ENCODE peak calls at places on chromosome 14, in five cellular contexts. One of them, this sample, is unnamed.

GRCh38 chr14:45526715-45527549 is 273.9 kb upstream of the MIS18BP1 start:
- DNase-seq in right atrium auricular region: no peak
- DNase-seq in left lung: no peak
- DNase-seq in PC-3: peak; percentile 74
- DNase-seq in K562: peak; percentile 4
- DNase-seq in this sample: no peak

GRCh38 chr14:77613207-77613606 is 3.2 kb downstream of the SPTLC2 start:
- DNase-seq in left lung: no peak
- DNase-seq in K562: no peak
- DNase-seq in right atrium auricular region: no peak
- DNase-seq in PC-3: peak; percentile 50
- DNase-seq in this sample: no peak

GRCh38 chr14:106141242-106142220 is 615.1 kb downstream of the TMEM121 start:
- DNase-seq in right atrium auricular region: no peak
- DNase-seq in K562: peak; percentile 13
- DNase-seq in left lung: no peak
- DNase-seq in PC-3: no peak
- DNase-seq in this sample: no peak

GRCh38 chr14:34235635-34236300 is 226.3 kb downstream of the SPTSSA start:
- DNase-seq in left lung: no peak
- DNase-seq in K562: no peak
- DNase-seq in PC-3: no peak
- DNase-seq in right atrium auricular region: no peak
- DNase-seq in this sample: no peak

GRCh38 chr14:73935666-73936065 is 14.2 kb downstream of the FAM161B start:
- DNase-seq in K562: no peak
- DNase-seq in left lung: no peak
- DNase-seq in PC-3: peak; percentile 63
- DNase-seq in right atrium auricular region: no peak
- DNase-seq in this sample: no peak

GRCh38 chr14:72717220-72717619 is 176.7 kb downstream of the DPF3 start:
- DNase-seq in K562: no peak
- DNase-seq in right atrium auricular region: no peak
- DNase-seq in left lung: no peak
- DNase-seq in PC-3: no peak
- DNase-seq in this sample: no peak

GRCh38 chr14:70708717-70709570 is 67.2 kb downstream of the TTC9 start:
- DNase-seq in PC-3: no peak
- DNase-seq in left lung: no peak
- DNase-seq in right atrium auricular region: no peak
- DNase-seq in K562: no peak
- DNase-seq in this sample: no peak

GRCh38 chr14:90924618-90925345 is 108.6 kb upstream of the TTC7B start:
- DNase-seq in PC-3: no peak
- DNase-seq in left lung: no peak
- DNase-seq in K562: no peak
- DNase-seq in right atrium auricular region: no peak
- DNase-seq in this sample: no peak

GRCh38 chr14:73762375-73762822 is 48.2 kb upstream of the PNMA1 start:
- DNase-seq in left lung: no peak
- DNase-seq in K562: peak; percentile 76
- DNase-seq in right atrium auricular region: no peak
- DNase-seq in PC-3: no peak
- DNase-seq in this sample: no peak

GRCh38 chr14:26917086-26917485 is 319.3 kb upstream of the NOVA1 start:
- DNase-seq in PC-3: peak; percentile 45
- DNase-seq in K562: peak; percentile 16
- DNase-seq in left lung: no peak
- DNase-seq in right atrium auricular region: no peak
- DNase-seq in this sample: no peak

GRCh38 chr14:54221971-54222370 is 174.8 kb upstream of the CDKN3 start:
- DNase-seq in PC-3: no peak
- DNase-seq in left lung: no peak
- DNase-seq in K562: no peak
- DNase-seq in right atrium auricular region: no peak
- DNase-seq in this sample: no peak

GRCh38 chr14:54737132-54737711 is 165.4 kb downstream of the GCH1 start:
- DNase-seq in left lung: no peak
- DNase-seq in K562: peak; percentile 42
- DNase-seq in right atrium auricular region: no peak
- DNase-seq in PC-3: peak; percentile 94
- DNase-seq in this sample: no peak

GRCh38 chr14:72747652-72748051 is 146.2 kb downstream of the DPF3 start:
- DNase-seq in right atrium auricular region: no peak
- DNase-seq in left lung: no peak
- DNase-seq in PC-3: no peak
- DNase-seq in K562: no peak
- DNase-seq in this sample: no peak

GRCh38 chr14:71290960-71291466 is 383.8 kb downstream of the PCNX1 start:
- DNase-seq in right atrium auricular region: no peak
- DNase-seq in K562: peak; percentile 3
- DNase-seq in PC-3: peak; percentile 99
- DNase-seq in left lung: peak; percentile 35
- DNase-seq in this sample: peak; percentile 25

GRCh38 chr14:31842905-31843304 is 234.2 kb upstream of the ARHGAP5 start:
- DNase-seq in PC-3: no peak
- DNase-seq in left lung: no peak
- DNase-seq in right atrium auricular region: no peak
- DNase-seq in K562: no peak
- DNase-seq in this sample: no peak

GRCh38 chr14:83044001-83044400 is 1510.3 kb upstream of the SEL1L start:
- DNase-seq in left lung: no peak
- DNase-seq in K562: no peak
- DNase-seq in right atrium auricular region: no peak
- DNase-seq in PC-3: no peak
- DNase-seq in this sample: no peak

GRCh38 chr14:93543766-93544165 is 113.0 kb downstream of the UNC79 start:
- DNase-seq in K562: peak; percentile 10
- DNase-seq in right atrium auricular region: no peak
- DNase-seq in left lung: no peak
- DNase-seq in PC-3: peak; percentile 53
- DNase-seq in this sample: no peak

GRCh38 chr14:63544641-63545234 is 1.6 kb upstream of the PPP2R5E start:
- DNase-seq in right atrium auricular region: no peak
- DNase-seq in left lung: no peak
- DNase-seq in PC-3: peak; percentile 52
- DNase-seq in K562: peak; percentile 21
- DNase-seq in this sample: no peak

GRCh38 chr14:90544971-90545370 is 148.1 kb downstream of the CALM1 start:
- DNase-seq in K562: no peak
- DNase-seq in left lung: no peak
- DNase-seq in PC-3: no peak
- DNase-seq in right atrium auricular region: no peak
- DNase-seq in this sample: no peak

GRCh38 chr14:38042356-38042755 is 165.3 kb upstream of the SSTR1 start:
- DNase-seq in PC-3: peak; percentile 77
- DNase-seq in right atrium auricular region: no peak
- DNase-seq in K562: no peak
- DNase-seq in left lung: no peak
- DNase-seq in this sample: no peak

GRCh38 chr14:61211476-61212262 is 69.5 kb downstream of the TMEM30B start:
- DNase-seq in left lung: no peak
- DNase-seq in right atrium auricular region: no peak
- DNase-seq in K562: no peak
- DNase-seq in PC-3: no peak
- DNase-seq in this sample: no peak

GRCh38 chr14:68285421-68286179 is 466.0 kb downstream of the RAD51B start:
- DNase-seq in PC-3: no peak
- DNase-seq in right atrium auricular region: no peak
- DNase-seq in K562: no peak
- DNase-seq in left lung: no peak
- DNase-seq in this sample: no peak

GRCh38 chr14:101843665-101844064 is 82.2 kb downstream of the PPP2R5C start:
- DNase-seq in left lung: no peak
- DNase-seq in K562: no peak
- DNase-seq in right atrium auricular region: no peak
- DNase-seq in PC-3: peak; percentile 21
- DNase-seq in this sample: no peak

GRCh38 chr14:54754623-54755386 is 147.8 kb downstream of the GCH1 start:
- DNase-seq in K562: peak; percentile 95
- DNase-seq in left lung: no peak
- DNase-seq in right atrium auricular region: no peak
- DNase-seq in PC-3: no peak
- DNase-seq in this sample: no peak

GRCh38 chr14:95614335-95614734 is 71.9 kb upstream of the TCL1B start:
- DNase-seq in PC-3: no peak
- DNase-seq in right atrium auricular region: no peak
- DNase-seq in left lung: no peak
- DNase-seq in K562: peak; percentile 3
- DNase-seq in this sample: no peak
- TF ChIP-seq CTCF in PC-3: no peak
- TF ChIP-seq CTCF in right atrium auricular region: no peak
- TF ChIP-seq CTCF in left lung: no peak
- TF ChIP-seq CTCF in K562: no peak
- TF ChIP-seq CTCF in this sample: no peak

GRCh38 chr14:19775587-19775986 is 2.3 kb downstream of the OR4M1 start:
- DNase-seq in right atrium auricular region: no peak
- DNase-seq in left lung: no peak
- DNase-seq in PC-3: no peak
- DNase-seq in K562: no peak
- DNase-seq in this sample: no peak
- H3K9me3 ChIP-seq in right atrium auricular region: no peaks in the 10 kb centered on the region
- H3K9me3 ChIP-seq in left lung: no peaks in the 10 kb centered on the region
- H3K9me3 ChIP-seq in PC-3: peaks cover 20% of the 10 kb centered on the region
- H3K9me3 ChIP-seq in K562: no peaks in the 10 kb centered on the region
- H3K9me3 ChIP-seq in this sample: no peaks in the 10 kb centered on the region

GRCh38 chr14:96705422-96706092 is 91.6 kb upstream of the VRK1 start:
- DNase-seq in right atrium auricular region: no peak
- DNase-seq in K562: no peak
- DNase-seq in left lung: no peak
- DNase-seq in PC-3: peak; percentile 18
- DNase-seq in this sample: no peak

GRCh38 chr14:96698846-96699543 is 98.2 kb upstream of the VRK1 start:
- DNase-seq in K562: peak; percentile 23
- DNase-seq in PC-3: no peak
- DNase-seq in left lung: no peak
- DNase-seq in right atrium auricular region: no peak
- DNase-seq in this sample: no peak

GRCh38 chr14:96693986-96694385 is 103.2 kb upstream of the VRK1 start:
- DNase-seq in K562: no peak
- DNase-seq in left lung: no peak
- DNase-seq in PC-3: no peak
- DNase-seq in right atrium auricular region: no peak
- DNase-seq in this sample: no peak

GRCh38 chr14:96702831-96703230 is 94.4 kb upstream of the VRK1 start:
- DNase-seq in PC-3: no peak
- DNase-seq in left lung: no peak
- DNase-seq in right atrium auricular region: no peak
- DNase-seq in K562: no peak
- DNase-seq in this sample: no peak

GRCh38 chr14:96699666-96700065 is 97.5 kb upstream of the VRK1 start:
- DNase-seq in PC-3: no peak
- DNase-seq in left lung: no peak
- DNase-seq in K562: no peak
- DNase-seq in right atrium auricular region: no peak
- DNase-seq in this sample: no peak
- TF ChIP-seq CTCF in PC-3: no peak
- TF ChIP-seq CTCF in left lung: no peak
- TF ChIP-seq CTCF in K562: no peak
- TF ChIP-seq CTCF in right atrium auricular region: no peak
- TF ChIP-seq CTCF in this sample: no peak

GRCh38 chr14:104221636-104222375 is 83.4 kb downstream of the KIF26A start:
- DNase-seq in PC-3: no peak
- DNase-seq in left lung: peak; percentile 28
- DNase-seq in K562: no peak
- DNase-seq in right atrium auricular region: no peak
- DNase-seq in this sample: no peak

GRCh38 chr14:104223810-104224515 is 85.6 kb downstream of the KIF26A start:
- DNase-seq in K562: no peak
- DNase-seq in right atrium auricular region: no peak
- DNase-seq in left lung: no peak
- DNase-seq in PC-3: no peak
- DNase-seq in this sample: no peak

GRCh38 chr14:104224516-104225281 is 86.3 kb downstream of the KIF26A start:
- DNase-seq in PC-3: no peak
- DNase-seq in left lung: no peak
- DNase-seq in right atrium auricular region: no peak
- DNase-seq in K562: peak; percentile 27
- DNase-seq in this sample: no peak

GRCh38 chr14:104222396-104223036 is 84.1 kb downstream of the KIF26A start:
- DNase-seq in left lung: peak; percentile 23
- DNase-seq in PC-3: no peak
- DNase-seq in right atrium auricular region: no peak
- DNase-seq in K562: no peak
- DNase-seq in this sample: no peak

DNA sequence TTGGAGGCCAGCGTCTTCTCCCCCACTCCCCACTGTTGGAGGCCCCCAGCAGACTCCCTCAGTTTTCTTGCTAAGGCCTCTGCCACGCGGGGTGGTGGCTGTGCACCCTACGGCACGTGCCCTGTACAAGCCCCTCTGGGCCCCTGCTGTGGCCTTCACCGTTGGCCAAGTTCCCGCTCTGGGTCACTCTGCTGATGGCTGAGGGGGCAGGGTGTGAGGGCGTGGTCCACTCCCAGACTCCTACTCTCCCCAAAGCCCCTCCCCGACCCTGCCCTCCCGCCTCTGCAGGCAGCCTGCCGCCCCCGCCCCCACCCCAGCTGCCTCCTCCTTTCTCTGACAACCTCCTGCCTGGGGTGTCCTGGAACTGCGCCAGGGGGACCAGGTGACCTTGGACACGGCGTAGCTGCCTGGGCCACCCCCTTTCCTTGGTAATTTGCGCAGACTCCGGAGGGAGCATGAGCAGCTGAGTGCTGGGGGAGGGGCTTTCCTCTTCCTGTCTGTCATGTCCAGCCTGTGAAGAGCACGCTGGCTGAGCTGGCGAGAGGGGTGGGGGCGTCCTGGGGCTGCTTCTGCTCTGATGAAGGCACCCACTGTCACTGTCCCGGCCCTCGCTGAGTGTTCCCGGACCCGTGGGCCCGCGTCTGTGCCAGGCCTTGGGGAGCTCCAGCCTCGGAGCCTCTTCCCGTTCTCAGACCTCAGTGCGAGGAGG is 84.9 kb downstream of the KIF26A start:
- DNase-seq in right atrium auricular region: no peak
- DNase-seq in K562: peak; percentile 63
- DNase-seq in left lung: peak; percentile 46
- DNase-seq in PC-3: no peak
- DNase-seq in this sample: no peak
- H3K9me3 ChIP-seq in right atrium auricular region: peaks cover 5% of the 10 kb centered on the region
- H3K9me3 ChIP-seq in K562: no peaks in the 10 kb centered on the region
- H3K9me3 ChIP-seq in left lung: no peaks in the 10 kb centered on the region
- H3K9me3 ChIP-seq in PC-3: no peaks in the 10 kb centered on the region
- H3K9me3 ChIP-seq in this sample: no peaks in the 10 kb centered on the region

This sample was measured in Panc1.